ENCODE peak calls at places on chromosomes 2 and 18, in eight cellular contexts. R, M, Z, G, X, T, W and S are unnamed samples.

GRCh38 chr2:71220743-71221142 is 6.2 kb downstream of the PAIP2B start:
- DNase-seq in R (no peak), M (no peak), Z (no peak), G (no peak), X (no peak), T (no peak), W (no peak), S (no peak)

GRCh38 chr2:189624648-189625355 is 36.5 kb upstream of the ASNSD1 start:
- DNase-seq in R (no peak), M (no peak), Z (no peak), G (no peak), X (peak; percentile 6), T (no peak), W (no peak), S (no peak)

GRCh38 chr2:113890253-113891235 is 655 bp downstream of the ACTR3 start:
- DNase-seq in R (peak; percentile 41), M (peak; percentile 70), Z (peak; percentile 65), G (peak; percentile 78), X (peak; percentile 27), T (peak; percentile 80), W (peak; percentile 14), S (peak; percentile 41)

GRCh38 chr2:40279001-40279400 is 172.9 kb downstream of the SLC8A1 start:
- DNase-seq in R (no peak), M (no peak), Z (no peak), G (no peak), X (no peak), T (no peak), W (no peak), S (no peak)

GRCh38 chr2:6965071-6965795 is 48.0 kb downstream of the RNF144A start:
- DNase-seq in R (no peak), M (no peak), Z (no peak), G (no peak), X (no peak), T (no peak), W (no peak), S (no peak)

GRCh38 chr2:19046986-19047780 is 311.2 kb downstream of the OSR1 start:
- DNase-seq in R (no peak), M (no peak), Z (no peak), G (no peak), X (no peak), T (no peak), W (no peak), S (no peak)

GRCh38 chr2:44768438-44769236 is 172.9 kb upstream of the SIX3 start:
- DNase-seq in R (no peak), M (no peak), Z (no peak), G (no peak), X (no peak), T (peak; percentile 90), W (no peak), S (no peak)

GRCh38 chr18:23207191-23207955 is 72.1 kb downstream of the CABLES1 start:
- DNase-seq in R (peak; percentile 8), M (no peak), Z (no peak), G (no peak), X (no peak), T (peak; percentile 41), W (no peak), S (no peak)

GRCh38 chr2:69138247-69138754 is 125.3 kb downstream of the ANTXR1 start:
- DNase-seq in R (peak; percentile 15), M (no peak), Z (peak; percentile 73), G (no peak), X (peak; percentile 67), T (no peak), W (peak; percentile 37), S (no peak)

GRCh38 chr2:237182422-237183123 is 96.9 kb downstream of the COPS8 start:
- DNase-seq in R (no peak), M (no peak), Z (peak; percentile 32), G (no peak), X (no peak), T (no peak), W (no peak), S (no peak)

GRCh38 chr2:159797468-159798375 is at the start of gene CD302:
- DNase-seq in R (no peak), M (peak; percentile 37), Z (no peak), G (peak; percentile 89), X (peak; percentile 48), T (peak; percentile 77), W (peak; percentile 43), S (peak; percentile 33)

GRCh38 chr2:111030271-111030891 is 90.3 kb upstream of the BCL2L11 start:
- DNase-seq in R (no peak), M (no peak), Z (no peak), G (no peak), X (no peak), T (no peak), W (no peak), S (no peak)

GRCh38 chr2:38740851-38741541 is 10.2 kb downstream of the SRSF7 start:
- DNase-seq in R (no peak), M (peak; percentile 19), Z (peak; percentile 55), G (no peak), X (no peak), T (peak; percentile 48), W (peak; percentile 73), S (no peak)

GRCh38 chr2:29469961-29470360 is 354.7 kb downstream of the CLIP4 start:
- DNase-seq in R (no peak), M (no peak), Z (no peak), G (no peak), X (no peak), T (no peak), W (no peak), S (no peak)

GRCh38 chr2:164840458-164840929 is 1.1 kb downstream of the COBLL1 start:
- DNase-seq in R (no peak), M (no peak), Z (no peak), G (peak; percentile 79), X (peak; percentile 48), T (peak; percentile 24), W (peak; percentile 6), S (no peak)

DNA sequence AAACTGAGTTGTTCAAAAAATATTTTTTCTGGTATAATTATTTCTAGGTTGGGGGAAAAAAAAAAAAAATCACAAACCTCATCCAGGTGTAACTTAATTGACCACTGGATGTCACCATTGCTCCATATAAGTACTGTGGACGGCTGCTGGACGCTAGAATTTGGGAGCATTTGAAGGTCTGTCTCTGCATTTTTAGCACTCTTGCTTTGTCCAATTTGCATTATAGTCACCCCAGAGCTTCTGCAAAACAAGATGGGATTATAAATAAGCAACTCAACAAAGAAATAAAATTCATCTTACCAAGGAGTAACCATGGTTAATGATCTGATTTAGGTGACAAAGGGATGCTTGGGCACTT is 83.7 kb downstream of the HRH4 start:
- DNase-seq in R (peak; percentile 22), M (no peak), Z (no peak), G (no peak), X (peak; percentile 42), T (peak; percentile 74), W (peak; percentile 11), S (no peak)
- TF ChIP-seq CTCF in R (peak; percentile 43), M (no peak), Z (peak; percentile 70), G (peak; percentile 23), X (peak; percentile 49), T (peak; percentile 80), W (peak; percentile 59), S (peak; percentile 80)

DNA sequence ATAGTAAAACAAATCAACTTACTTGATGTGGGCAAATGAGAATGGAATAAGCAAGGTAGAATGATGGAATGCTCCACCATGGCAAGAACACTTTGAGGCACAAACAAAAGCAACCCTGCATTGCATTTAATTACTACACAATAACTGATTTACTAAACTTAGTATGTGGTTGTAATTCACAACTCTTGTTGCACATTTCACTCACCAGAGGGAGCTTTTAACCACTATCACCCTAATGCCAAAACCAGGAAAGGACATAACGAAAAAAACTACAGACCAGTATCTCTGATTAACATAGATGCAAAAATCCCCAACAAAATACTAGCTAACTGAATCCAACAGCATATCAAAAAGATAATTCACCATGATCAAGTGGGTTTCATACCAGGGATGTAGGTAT is 659.8 kb downstream of the CPS1 start:
- DNase-seq in R (no peak), M (no peak), Z (no peak), G (no peak), X (peak; percentile 1), T (peak; percentile 20), W (no peak), S (no peak)
- TF ChIP-seq CTCF in R (peak; percentile 43), M (no peak), Z (peak; percentile 12), G (no peak), X (no peak), T (peak; percentile 58), W (no peak), S (peak; percentile 54)

GRCh38 chr18:54647176-54647575 is 56.1 kb downstream of the DYNAP start:
- DNase-seq in R (peak; percentile 34), M (no peak), Z (no peak), G (no peak), X (peak; percentile 18), T (peak; percentile 53), W (no peak), S (no peak)
- TF ChIP-seq CTCF in R (peak; percentile 54), M (no peak), Z (peak; percentile 56), G (peak; percentile 32), X (peak; percentile 54), T (peak; percentile 69), W (peak; percentile 50), S (peak; percentile 65)

GRCh38 chr18:55322176-55322735 is 265.7 kb downstream of the TCF4 start:
- DNase-seq in R (no peak), M (peak; percentile 48), Z (peak; percentile 94), G (peak; percentile 74), X (peak; percentile 14), T (peak; percentile 86), W (peak; percentile 1), S (peak; percentile 34)
- TF ChIP-seq CTCF in R (no peak), M (no peak), Z (peak; percentile 43), G (peak; percentile 10), X (peak; percentile 9), T (peak; percentile 29), W (no peak), S (no peak)

GRCh38 chr2:85012431-85012830 is 41.5 kb downstream of the KCMF1 start:
- DNase-seq in R (no peak), M (no peak), Z (no peak), G (no peak), X (no peak), T (no peak), W (no peak), S (no peak)

GRCh38 chr2:85012855-85013254 is 41.9 kb downstream of the KCMF1 start:
- DNase-seq in R (no peak), M (no peak), Z (no peak), G (no peak), X (no peak), T (no peak), W (no peak), S (no peak)

GRCh38 chr2:85009019-85009618 is 38.2 kb downstream of the KCMF1 start:
- DNase-seq in R (no peak), M (no peak), Z (no peak), G (no peak), X (no peak), T (no peak), W (no peak), S (no peak)

GRCh38 chr2:85011098-85011497 is 40.1 kb downstream of the KCMF1 start:
- DNase-seq in R (no peak), M (no peak), Z (no peak), G (no peak), X (peak; percentile 19), T (no peak), W (no peak), S (no peak)

GRCh38 chr2:85011747-85012146 is 40.8 kb downstream of the KCMF1 start:
- DNase-seq in R (no peak), M (no peak), Z (no peak), G (no peak), X (no peak), T (peak; percentile 53), W (no peak), S (no peak)
- TF ChIP-seq CTCF in R (peak; percentile 46), M (no peak), Z (peak; percentile 57), G (no peak), X (no peak), T (peak; percentile 63), W (no peak), S (peak; percentile 39)